ENCODE peak calls at places on chromosomes 2 and 18, in six cellular contexts. W is activated T-helper 1 cell treated with Interleukin-2 at 50 U/mL for 16 hours; N is stimulated activated CD8-positive, alpha-beta memory T cell treated with anti-CD3 and anti-CD28 coated beads, Interleukin-7, amount 100 ng/mL, for 4 hours; B is effector memory CD4-positive, alpha-beta T cell; O is CD8-positive, alpha-beta T cell; M is SK-N-DZ. A is an unnamed sample.

GRCh38 chr2:46198164-46198883 is 98.9 kb upstream of the EPAS1 start:
- DNase-seq in W (no peak), N (no peak), B (no peak), O (no peak), M (no peak), A (no peak)

GRCh38 chr2:220143336-220143735 is 515.9 kb downstream of the SLC4A3 start:
- DNase-seq in W (no peak), N (no peak), B (no peak), O (no peak), M (no peak), A (no peak)

GRCh38 chr2:129193961-129194360 is 785.5 kb upstream of the RAB6C start:
- DNase-seq in W (no peak), N (no peak), B (no peak), O (no peak), M (no peak), A (peak)

GRCh38 chr2:5668682-5669267 is 23.4 kb upstream of the SOX11 start:
- DNase-seq in W (no peak), N (no peak), B (no peak), O (no peak), M (peak), A (no peak)

GRCh38 chr2:38709515-38710194 is 41.5 kb downstream of the SRSF7 start:
- DNase-seq in W (no peak), N (no peak), B (peak), O (no peak), M (no peak), A (no peak)

GRCh38 chr2:46213906-46214305 is 83.3 kb upstream of the EPAS1 start:
- DNase-seq in W (no peak), N (no peak), B (no peak), O (no peak), M (no peak), A (no peak)

GRCh38 chr2:234448506-234449169 is 48.2 kb downstream of the ARL4C start:
- DNase-seq in W (no peak), N (no peak), B (no peak), O (no peak), M (no peak), A (no peak)

GRCh38 chr2:126244937-126245336 is 411.0 kb upstream of the GYPC start:
- DNase-seq in W (no peak), N (no peak), B (no peak), O (no peak), M (peak), A (peak)

GRCh38 chr18:55748227-55748738 is 160.3 kb upstream of the TCF4 start:
- DNase-seq in W (no peak), N (no peak), B (no peak), O (no peak), M (no peak), A (peak)

GRCh38 chr2:45962522-45962921 is 311.0 kb downstream of the PRKCE start:
- DNase-seq in W (no peak), N (no peak), B (no peak), O (no peak), M (no peak), A (no peak)

GRCh38 chr2:136874258-136874657 is 108.9 kb downstream of the THSD7B start:
- DNase-seq in W (no peak), N (no peak), B (no peak), O (no peak), M (no peak), A (peak)

GRCh38 chr2:119475225-119475856 is 43.7 kb downstream of the TMEM37 start:
- DNase-seq in W (no peak), N (no peak), B (no peak), O (no peak), M (no peak), A (peak)

GRCh38 chr2:134954065-134954464 is 35.4 kb downstream of the CCNT2 start:
- DNase-seq in W (no peak), N (no peak), B (no peak), O (no peak), M (no peak), A (no peak)

GRCh38 chr2:222813177-222813843 is 47.5 kb upstream of the ACSL3 start:
- DNase-seq in W (no peak), N (no peak), B (no peak), O (no peak), M (no peak), A (no peak)

A was measured in endodermal cell.